ENCODE peak calls at places on chromosomes 13 and 19, in nine cellular contexts. B, F, Z, E, O, A, V, G and Q are unnamed samples.

GRCh38 chr19:47723573-47723923 is 10.3 kb downstream of the EHD2 start:
- DNase-seq in G (peak; percentile 74), A (no peak), E (no peak), V (no peak), O (no peak), B (no peak), F (no peak), Z (no peak), Q (no peak)

GRCh38 chr19:5123646-5124045 is 154.7 kb downstream of the KDM4B start:
- DNase-seq in O (no peak), E (no peak), B (no peak), Z (no peak), F (no peak), G (no peak), V (no peak), A (no peak), Q (no peak)

GRCh38 chr19:16062789-16063188 is 13.5 kb upstream of the TPM4 start:
- DNase-seq in F (peak; percentile 78), G (no peak), O (peak; percentile 24), A (no peak), E (peak; percentile 72), V (no peak), Z (no peak), B (peak; percentile 29), Q (no peak)

GRCh38 chr13:59906413-59907027 is 257.2 kb downstream of the DIAPH3 start:
- DNase-seq in F (no peak), B (no peak), A (no peak), O (no peak), Z (no peak), E (no peak), V (no peak), G (peak; percentile 10), Q (no peak)

GRCh38 chr13:110138009-110138699 is 168.8 kb downstream of the COL4A1 start:
- DNase-seq in O (peak; percentile 70), V (no peak), F (peak; percentile 79), E (peak; percentile 36), Z (no peak), G (peak; percentile 66), B (peak; percentile 94), A (peak; percentile 35), Q (peak; percentile 58)

GRCh38 chr13:65856464-65856863 is 1373.7 kb downstream of the PCDH9 start:
- DNase-seq in V (no peak), A (no peak), G (no peak), F (no peak), E (no peak), B (no peak), Z (no peak), O (no peak), Q (no peak)

GRCh38 chr19:1262687-1263123 is 6.4 kb upstream of the CIRBP start:
- DNase-seq in B (no peak), V (no peak), Z (no peak), A (no peak), E (no peak), G (no peak), O (no peak), F (no peak), Q (peak; percentile 77)

GRCh38 chr13:110450941-110451340 is 110.6 kb downstream of the RAB20 start:
- DNase-seq in B (no peak), O (no peak), A (no peak), E (no peak), Z (no peak), F (no peak), V (no peak), G (no peak), Q (no peak)

GRCh38 chr13:98327326-98328314 is 150.6 kb upstream of the RNF113B start:
- DNase-seq in E (no peak), A (no peak), Z (no peak), O (no peak), V (no peak), G (no peak), B (no peak), F (no peak), Q (peak; percentile 72)

GRCh38 chr19:6767357-6768235 is at the start of gene SH2D3A:
- DNase-seq in Z (peak; percentile 72), A (peak; percentile 88), F (peak; percentile 98), B (peak; percentile 75), V (peak; percentile 24), E (peak; percentile 95), O (no peak), G (peak; percentile 30), Q (peak; percentile 89)

GRCh38 chr19:38840583-38840968 is 9.0 kb upstream of the ECH1 start:
- DNase-seq in E (no peak), Z (no peak), F (no peak), G (no peak), O (no peak), V (no peak), A (no peak), B (no peak), Q (no peak)